ENCODE peak calls at places on chromosome 7, in nine cellular contexts. C is astrocyte of the cerebellum, V is fibroblast of lung, S is prostate gland, K is mesothelial cell of epicardium, Z is endothelial cell, E is mammary epithelial cell, A is esophagus squamous epithelium, H is HL-60. U is an unnamed sample.
A peak's percentile ranks its signal among the peaks of the same experiment; 100 is the strongest.

GRCh38 chr7:34107306-34107705 is 202.0 kb downstream of the BMPER start:
- DNase-seq in C (peak; percentile 64), V (peak; percentile 66), S (no peak), K (no peak), Z (no peak), E (peak; percentile 29), A (no peak), H (no peak), U (no peak)

GRCh38 chr7:11210374-11210773 is 236.7 kb downstream of the PHF14 start:
- DNase-seq in C (no peak), V (no peak), S (no peak), K (no peak), Z (no peak), E (no peak), A (no peak), H (no peak), U (no peak)

GRCh38 chr7:66474441-66474840 is 154.2 kb upstream of the KCTD7 start:
- DNase-seq in C (no peak), V (no peak), S (no peak), K (no peak), Z (no peak), E (no peak), A (no peak), H (no peak), U (no peak)

GRCh38 chr7:143988986-143989745 is 11.0 kb upstream of the OR6B1 start:
- DNase-seq in C (peak; percentile 49), V (peak; percentile 27), S (no peak), K (no peak), Z (no peak), E (no peak), A (no peak), H (no peak), U (no peak)

GRCh38 chr7:156823441-156823840 is 69.5 kb downstream of the LMBR1 start:
- DNase-seq in C (no peak), V (peak; percentile 48), S (no peak), K (no peak), Z (no peak), E (peak; percentile 65), A (no peak), H (peak; percentile 29), U (no peak)

GRCh38 chr7:45984386-45985295 is 63.6 kb upstream of the IGFBP3 start:
- DNase-seq in C (no peak), V (no peak), S (no peak), K (no peak), Z (no peak), E (no peak), A (no peak), H (no peak), U (no peak)

GRCh38 chr7:122132341-122132740 is 11.7 kb downstream of the AASS start:
- DNase-seq in C (peak; percentile 34), V (peak; percentile 31), S (no peak), K (no peak), Z (no peak), E (peak; percentile 62), A (no peak), H (no peak), U (no peak)

GRCh38 chr7:155543011-155543881 is 3.1 kb downstream of the CNPY1 start:
- DNase-seq in C (peak; percentile 39), V (no peak), S (no peak), K (no peak), Z (no peak), E (no peak), A (no peak), H (peak; percentile 22), U (no peak)

GRCh38 chr7:99679032-99679399 is 780 bp downstream of the CYP3A5 start:
- DNase-seq in C (no peak), V (peak; percentile 17), S (peak; percentile 20), K (no peak), Z (no peak), E (peak; percentile 40), A (no peak), H (no peak), U (no peak)

GRCh38 chr7:136348142-136348541 is 371.0 kb upstream of the MTPN start:
- DNase-seq in C (no peak), V (no peak), S (no peak), K (no peak), Z (no peak), E (no peak), A (no peak), H (no peak), U (no peak)

GRCh38 chr7:155469311-155470185 is 11.6 kb downstream of the EN2 start:
- DNase-seq in C (no peak), V (no peak), S (no peak), K (no peak), Z (no peak), E (no peak), A (no peak), H (no peak), U (peak; percentile 32)

GRCh38 chr7:10128748-10129147 is 844.9 kb upstream of the PHF14 start:
- DNase-seq in C (no peak), V (peak; percentile 42), S (no peak), K (no peak), Z (peak; percentile 33), E (no peak), A (no peak), H (no peak), U (no peak)

GRCh38 chr7:70426249-70426880 is 705.6 kb upstream of the GALNT17 start:
- DNase-seq in C (no peak), V (no peak), S (no peak), K (no peak), Z (no peak), E (no peak), A (no peak), H (no peak), U (peak; percentile 52)

GRCh38 chr7:34075976-34076375 is 170.6 kb downstream of the BMPER start:
- DNase-seq in C (no peak), V (no peak), S (no peak), K (no peak), Z (no peak), E (no peak), A (no peak), H (no peak), U (no peak)

GRCh38 chr7:100779359-100779758 is 46.0 kb downstream of the ZAN start:
- DNase-seq in C (no peak), V (no peak), S (no peak), K (no peak), Z (no peak), E (no peak), A (no peak), H (no peak), U (no peak)

GRCh38 chr7:35558841-35559240 is 136.1 kb downstream of the HERPUD2 start:
- DNase-seq in C (no peak), V (no peak), S (no peak), K (no peak), Z (no peak), E (no peak), A (no peak), H (no peak), U (no peak)

GRCh38 chr7:158999496-158999895 is 143.1 kb downstream of the DYNC2I1 start:
- DNase-seq in C (no peak), V (no peak), S (no peak), K (no peak), Z (no peak), E (no peak), A (no peak), H (no peak), U (no peak)

GRCh38 chr7:157660971-157661610 is 324.3 kb downstream of the DNAJB6 start:
- DNase-seq in C (no peak), V (no peak), S (no peak), K (no peak), Z (no peak), E (no peak), A (no peak), H (no peak), U (no peak)

DNA sequence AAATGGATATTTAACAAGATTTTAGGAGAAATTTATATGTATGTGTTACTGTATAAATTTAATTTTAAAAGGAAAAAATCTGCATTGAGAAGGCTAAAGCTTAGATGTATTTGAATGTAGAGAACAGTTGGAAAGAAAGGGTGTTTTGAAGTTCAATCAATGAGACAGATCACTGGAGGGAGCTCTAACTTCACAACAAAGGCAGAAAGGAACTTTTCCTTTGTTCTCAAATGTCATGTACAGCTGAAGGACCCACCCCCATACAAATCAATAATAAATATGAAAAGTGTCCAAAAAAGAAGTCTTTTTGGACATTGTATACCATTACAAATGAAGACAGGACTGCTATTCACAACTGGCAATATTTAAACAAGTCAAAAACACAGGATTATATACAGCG is 403.4 kb downstream of the DNAJB9 start:
- DNase-seq in C (no peak), V (no peak), S (no peak), K (no peak), Z (peak; percentile 11), E (no peak), A (no peak), H (no peak), U (no peak)
- TF ChIP-seq CTCF in C (peak; percentile 12), V (no peak), S (no peak), K (no peak), Z (no peak), E (peak; percentile 29), A (no peak), H (no peak), U (peak; percentile 24)

GRCh38 chr7:118713039-118713438 is 488.5 kb downstream of the ANKRD7 start:
- DNase-seq in C (no peak), V (no peak), S (no peak), K (no peak), Z (no peak), E (no peak), A (no peak), H (no peak), U (no peak)

GRCh38 chr7:118711631-118712156 is 487.2 kb downstream of the ANKRD7 start:
- DNase-seq in C (no peak), V (no peak), S (no peak), K (no peak), Z (no peak), E (no peak), A (no peak), H (no peak), U (no peak)
- TF ChIP-seq CTCF in C (no peak), V (no peak), S (no peak), K (no peak), Z (no peak), E (no peak), A (no peak), H (no peak), U (no peak)

GRCh38 chr7:96131525-96131924 is 190.4 kb downstream of the SLC25A13 start:
- DNase-seq in C (no peak), V (no peak), S (no peak), K (no peak), Z (no peak), E (no peak), A (no peak), H (no peak), U (no peak)
- TF ChIP-seq CTCF in C (no peak), V (no peak), S (no peak), K (no peak), Z (no peak), E (no peak), A (no peak), H (no peak), U (no peak)

DNA sequence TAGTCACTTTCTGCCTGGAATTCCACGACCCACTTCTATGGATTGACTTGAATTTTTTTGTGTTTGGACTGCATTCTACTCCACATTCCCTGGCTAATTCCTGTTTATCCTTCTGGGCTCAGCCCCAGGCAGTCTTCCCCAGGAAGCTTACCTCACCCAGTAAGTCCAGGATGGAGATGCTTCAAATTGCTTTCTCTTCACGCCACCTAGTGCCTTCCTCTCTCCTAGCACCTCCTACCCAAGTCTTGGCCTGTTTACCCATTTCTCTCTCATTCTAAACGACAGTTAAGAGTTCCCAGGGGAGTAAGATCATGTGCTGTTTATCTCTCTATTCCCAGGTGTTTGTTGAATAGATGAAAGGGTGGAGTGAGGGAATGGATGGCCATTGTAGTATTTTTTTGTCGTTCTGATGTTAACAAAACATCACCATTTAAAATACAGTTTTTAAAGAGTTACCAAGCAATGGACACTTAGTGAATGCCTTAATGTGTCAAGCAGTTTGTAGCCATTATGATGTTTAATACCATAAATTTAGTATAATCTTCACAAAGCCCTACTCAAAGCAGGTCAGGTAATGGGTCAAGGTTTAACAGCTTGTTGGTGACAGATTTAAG is 45.5 kb upstream of the TARP start:
- DNase-seq in C (peak; percentile 79), V (peak; percentile 73), S (peak; percentile 70), K (no peak), Z (peak; percentile 54), E (peak; percentile 52), A (no peak), H (peak; percentile 57), U (peak; percentile 70)
- TF ChIP-seq CTCF in C (peak; percentile 86), V (peak; percentile 71), S (peak; percentile 35), K (peak; percentile 20), Z (peak; percentile 26), E (peak; percentile 71), A (peak; percentile 44), H (peak; percentile 78), U (peak; percentile 79)